ENCODE peak calls at places on chromosomes 2 and 18, in six cellular contexts. D is kidney, U is HAP-1, I is transverse colon, A is uterus, Y is SJSA1. T is an unnamed sample.

GRCh38 chr2:110126086-110126773 is 10.6 kb upstream of the MALL start:
- DNase-seq in D (no peak), U (no peak), I (no peak), A (no peak), Y (no peak), T (no peak)

GRCh38 chr2:104378853-104379374 is 475.0 kb upstream of the POU3F3 start:
- DNase-seq in D (no peak), U (no peak), I (peak; percentile 12), A (no peak), Y (no peak), T (no peak)

GRCh38 chr2:177759443-177759842 is 313.1 kb downstream of the PDE11A start:
- DNase-seq in D (no peak), U (no peak), I (no peak), A (no peak), Y (no peak), T (no peak)

GRCh38 chr2:216522892-216523502 is 24.4 kb downstream of the RPL37A start:
- DNase-seq in D (no peak), U (no peak), I (no peak), A (no peak), Y (no peak), T (no peak)

GRCh38 chr2:38115216-38116012 is 39.5 kb upstream of the CYP1B1 start:
- DNase-seq in D (peak; percentile 84), U (peak; percentile 91), I (peak; percentile 83), A (peak; percentile 83), Y (peak; percentile 89), T (peak; percentile 13)

GRCh38 chr2:44061876-44062275 is 66.1 kb upstream of the LRPPRC start:
- DNase-seq in D (no peak), U (no peak), I (no peak), A (no peak), Y (no peak), T (no peak)

GRCh38 chr2:154537024-154537423 is 161.5 kb upstream of the KCNJ3 start:
- DNase-seq in D (no peak), U (no peak), I (no peak), A (no peak), Y (no peak), T (no peak)

GRCh38 chr2:179596018-179596417 is 265.4 kb downstream of the ZNF385B start:
- DNase-seq in D (no peak), U (no peak), I (no peak), A (no peak), Y (no peak), T (no peak)

GRCh38 chr2:61588566-61588965 is 50.4 kb upstream of the XPO1 start:
- DNase-seq in D (no peak), U (no peak), I (no peak), A (no peak), Y (no peak), T (no peak)

GRCh38 chr18:48719988-48720654 is 181.3 kb downstream of the CTIF start:
- DNase-seq in D (peak; percentile 12), U (no peak), I (no peak), A (no peak), Y (no peak), T (no peak)

GRCh38 chr2:127133793-127134192 is 26.8 kb upstream of the BIN1 start:
- DNase-seq in D (no peak), U (no peak), I (no peak), A (no peak), Y (no peak), T (no peak)

GRCh38 chr18:73564073-73564472 is 583.6 kb downstream of the FBXO15 start:
- DNase-seq in D (no peak), U (no peak), I (no peak), A (no peak), Y (peak; percentile 58), T (no peak)

GRCh38 chr2:48715956-48716355 is 39.6 kb downstream of the LHCGR start:
- DNase-seq in D (no peak), U (no peak), I (no peak), A (no peak), Y (no peak), T (no peak)

GRCh38 chr2:158213743-158214142 is 112.1 kb downstream of the UPP2 start:
- DNase-seq in D (no peak), U (no peak), I (no peak), A (no peak), Y (no peak), T (no peak)

GRCh38 chr2:7034313-7034712 is 117.1 kb downstream of the RNF144A start:
- DNase-seq in D (peak; percentile 70), U (no peak), I (no peak), A (no peak), Y (no peak), T (no peak)

GRCh38 chr2:238380785-238381184 is 45.9 kb upstream of the ASB1 start:
- DNase-seq in D (no peak), U (no peak), I (no peak), A (no peak), Y (no peak), T (no peak)

GRCh38 chr18:6943143-6943542 is 174.5 kb downstream of the LAMA1 start:
- DNase-seq in D (no peak), U (no peak), I (no peak), A (no peak), Y (no peak), T (no peak)

GRCh38 chr2:136067465-136067864 is 50.5 kb downstream of the CXCR4 start:
- DNase-seq in D (no peak), U (no peak), I (no peak), A (no peak), Y (no peak), T (no peak)

GRCh38 chr2:9594361-9595063 is 36.3 kb downstream of the YWHAQ start:
- DNase-seq in D (no peak), U (no peak), I (no peak), A (peak; percentile 35), Y (peak; percentile 76), T (no peak)

GRCh38 chr2:86221066-86221684 is 21.9 kb downstream of the MRPL35 start:
- DNase-seq in D (no peak), U (peak; percentile 71), I (peak; percentile 52), A (peak; percentile 63), Y (no peak), T (no peak)

GRCh38 chr2:190802133-190802532 is 78.5 kb upstream of the GLS start:
- DNase-seq in D (no peak), U (peak; percentile 54), I (no peak), A (no peak), Y (no peak), T (no peak)

GRCh38 chr18:73980289-73980979 is 167.2 kb downstream of the FBXO15 start:
- DNase-seq in D (no peak), U (peak; percentile 62), I (no peak), A (no peak), Y (no peak), T (no peak)

GRCh38 chr2:48346124-48346536 is 183.8 kb upstream of the STON1 start:
- DNase-seq in D (peak; percentile 73), U (no peak), I (peak; percentile 19), A (peak; percentile 48), Y (no peak), T (no peak)

GRCh38 chr18:62523631-62524442 is 1.0 kb downstream of the ZCCHC2 start:
- DNase-seq in D (peak; percentile 90), U (peak; percentile 58), I (peak; percentile 48), A (peak; percentile 50), Y (peak; percentile 51), T (peak; percentile 39)

GRCh38 chr2:227623225-227623624 is 5.9 kb downstream of the SCYGR4 start:
- DNase-seq in D (no peak), U (no peak), I (no peak), A (no peak), Y (no peak), T (no peak)

GRCh38 chr2:96929245-96929925 is 57.0 kb downstream of the FAM178B start:
- DNase-seq in D (no peak), U (no peak), I (no peak), A (no peak), Y (no peak), T (no peak)

DNA sequence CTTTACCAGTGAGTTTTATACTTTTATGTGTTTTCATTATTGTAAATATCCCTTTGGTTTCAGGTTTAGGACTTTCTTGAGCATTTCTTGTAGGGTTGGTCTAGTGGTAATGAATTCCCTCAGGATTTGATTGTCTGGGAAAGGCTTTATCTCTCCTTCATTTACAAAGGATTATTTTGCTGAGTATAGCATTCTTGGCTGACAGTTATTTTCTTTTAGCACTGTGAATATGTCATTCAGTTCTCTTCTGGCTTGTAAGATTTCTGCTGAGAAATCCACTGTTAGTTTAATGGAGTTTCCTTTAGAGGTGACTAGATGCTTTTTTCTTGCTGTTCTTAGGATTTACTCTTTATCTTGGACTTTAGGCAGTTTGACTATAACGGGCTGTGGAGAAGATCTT is 373.9 kb downstream of the TSN start:
- DNase-seq in D (no peak), U (no peak), I (no peak), A (no peak), Y (no peak), T (no peak)
- H3K9me3 ChIP-seq in D (peaks cover 12% of the 10 kb centered on the region), U (no peaks in the 10 kb centered on the region), I (peaks cover 18% of the 10 kb centered on the region), A (no peaks in the 10 kb centered on the region), Y (no peaks in the 10 kb centered on the region), T (peaks cover 4% of the 10 kb centered on the region)

GRCh38 chr2:2825516-2826208 is 494.6 kb upstream of the MYT1L start:
- DNase-seq in D (no peak), U (no peak), I (no peak), A (no peak), Y (peak; percentile 32), T (no peak)

GRCh38 chr2:2827691-2828315 is 496.7 kb upstream of the MYT1L start:
- DNase-seq in D (no peak), U (no peak), I (no peak), A (no peak), Y (peak; percentile 31), T (no peak)

GRCh38 chr2:2826209-2826551 is 495.1 kb upstream of the MYT1L start:
- DNase-seq in D (no peak), U (no peak), I (no peak), A (no peak), Y (peak; percentile 31), T (no peak)

GRCh38 chr2:2826621-2827020 is 495.5 kb upstream of the MYT1L start:
- DNase-seq in D (no peak), U (no peak), I (no peak), A (no peak), Y (peak; percentile 15), T (no peak)

GRCh38 chr2:2827237-2827636 is 496.2 kb upstream of the MYT1L start:
- DNase-seq in D (no peak), U (no peak), I (no peak), A (no peak), Y (peak; percentile 13), T (no peak)
- H3K9me3 ChIP-seq in D (no peaks in the 10 kb centered on the region), U (no peaks in the 10 kb centered on the region), I (no peaks in the 10 kb centered on the region), A (no peaks in the 10 kb centered on the region), Y (peaks cover 5% of the 10 kb centered on the region), T (no peaks in the 10 kb centered on the region)

DNA sequence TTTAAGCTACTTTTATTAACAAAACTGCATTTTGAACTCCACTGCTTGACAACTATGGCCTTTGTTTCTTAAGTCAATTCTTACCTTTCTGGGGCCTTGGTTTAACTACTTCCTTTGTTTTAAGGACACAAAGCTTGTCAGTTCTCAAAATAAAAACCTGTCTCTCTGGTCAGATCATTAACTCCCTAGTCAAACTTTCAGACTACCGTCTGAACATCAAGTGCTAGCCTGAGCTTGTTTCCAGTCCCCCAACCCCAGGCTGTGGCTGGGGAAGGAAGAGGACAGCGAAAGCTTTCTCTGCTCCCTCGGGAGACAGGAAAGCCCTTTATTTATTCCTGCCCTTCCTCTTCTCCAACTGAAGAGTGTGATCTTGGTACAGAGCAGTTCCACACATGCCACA is 1.7 kb downstream of the SH3YL1 start:
- DNase-seq in D (no peak), U (no peak), I (no peak), A (no peak), Y (no peak), T (no peak)
- H3K9me3 ChIP-seq in D (no peaks in the 10 kb centered on the region), U (peaks cover 7% of the 10 kb centered on the region), I (peaks cover 3% of the 10 kb centered on the region), A (no peaks in the 10 kb centered on the region), Y (no peaks in the 10 kb centered on the region), T (peaks cover 3% of the 10 kb centered on the region)

GRCh38 chr2:240531038-240531437 is 26.8 kb downstream of the ANKMY1 start:
- DNase-seq in D (no peak), U (no peak), I (no peak), A (no peak), Y (no peak), T (no peak)
- H3K9me3 ChIP-seq in D (peaks cover 6% of the 10 kb centered on the region), U (peaks cover 4% of the 10 kb centered on the region), I (peaks cover 21% of the 10 kb centered on the region), A (peaks cover 6% of the 10 kb centered on the region), Y (peaks cover 14% of the 10 kb centered on the region), T (peaks cover 5% of the 10 kb centered on the region)